ENCODE peak calls at places on chromosomes 2 and 18, in seven cellular contexts. Z is nephron progenitor cell, F is caudate nucleus, U is fibroblast of pulmonary artery, L is lower lobe of right lung, Q is SJSA1, B is GM23248. I is an unnamed sample.

GRCh38 chr2:221517362-221518121 is 54.6 kb downstream of the EPHA4 start:
- DNase-seq in B (peak; percentile 88), F (no peak), U (peak; percentile 42), L (peak; percentile 85), Z (no peak), Q (peak; percentile 66), I (no peak)

GRCh38 chr18:8943900-8944870 is 158.3 kb upstream of the NDUFV2 start:
- DNase-seq in Z (no peak), F (no peak), L (no peak), U (peak; percentile 69), Q (no peak), B (peak; percentile 81), I (no peak)

GRCh38 chr2:190996338-190996946 is 17.5 kb downstream of the STAT1 start:
- DNase-seq in L (peak; percentile 39), Z (no peak), Q (peak; percentile 57), B (peak; percentile 59), F (no peak), U (peak; percentile 56), I (no peak)

GRCh38 chr2:179265082-179265575 is 497 bp upstream of the SESTD1 start:
- DNase-seq in F (no peak), L (no peak), Q (no peak), B (peak; percentile 90), U (peak; percentile 72), Z (no peak), I (no peak)

GRCh38 chr18:21897811-21898210 is 157.2 kb downstream of the MIB1 start:
- DNase-seq in Z (peak; percentile 68), B (peak; percentile 65), F (no peak), U (peak; percentile 61), L (no peak), Q (no peak), I (no peak)

GRCh38 chr2:237322564-237322963 is 91.4 kb downstream of the COL6A3 start:
- DNase-seq in Z (no peak), L (no peak), B (peak; percentile 40), F (no peak), U (no peak), Q (no peak), I (no peak)

GRCh38 chr18:13520306-13520705 is 206.1 kb downstream of the FAM210A start:
- DNase-seq in L (no peak), U (no peak), F (no peak), Q (no peak), Z (no peak), B (no peak), I (no peak)

GRCh38 chr18:77015176-77015575 is 117.4 kb downstream of the MBP start:
- DNase-seq in B (no peak), Z (no peak), F (no peak), L (no peak), Q (no peak), U (no peak), I (no peak)

GRCh38 chr18:8562914-8563313 is 46.3 kb upstream of the RAB12 start:
- DNase-seq in Z (no peak), U (no peak), F (no peak), Q (no peak), B (no peak), L (no peak), I (no peak)

GRCh38 chr18:62288669-62289016 is 36.5 kb upstream of the TNFRSF11A start:
- DNase-seq in Z (no peak), B (no peak), U (no peak), Q (no peak), L (no peak), F (no peak), I (no peak)

GRCh38 chr18:27994571-27994970 is 182.4 kb downstream of the CDH2 start:
- DNase-seq in L (no peak), U (no peak), F (no peak), B (no peak), Q (no peak), Z (no peak), I (no peak)

GRCh38 chr2:118251427-118251826 is 163.2 kb downstream of the INSIG2 start:
- DNase-seq in Z (no peak), L (no peak), Q (peak; percentile 67), U (no peak), B (peak; percentile 79), F (no peak), I (no peak)

GRCh38 chr2:218019411-218020060 is 16.7 kb upstream of the TNS1 start:
- DNase-seq in F (no peak), L (no peak), B (no peak), U (no peak), Q (no peak), Z (no peak), I (no peak)

GRCh38 chr2:229218329-229218921 is 52.7 kb downstream of the PID1 start:
- DNase-seq in F (no peak), L (no peak), Q (no peak), U (no peak), B (no peak), Z (no peak), I (no peak)

GRCh38 chr18:55534996-55535395 is 53.0 kb downstream of the TCF4 start:
- DNase-seq in F (no peak), B (no peak), Z (no peak), U (no peak), Q (no peak), L (no peak), I (no peak)

GRCh38 chr2:140502951-140503630 is 1627.7 kb downstream of the LRP1B start:
- DNase-seq in L (no peak), F (no peak), Z (no peak), Q (no peak), U (peak; percentile 82), B (peak; percentile 89), I (no peak)

GRCh38 chr2:40315684-40316083 is 136.2 kb downstream of the SLC8A1 start:
- DNase-seq in U (peak; percentile 74), B (peak; percentile 82), L (no peak), Z (no peak), Q (no peak), F (no peak), I (no peak)

GRCh38 chr2:68742638-68743037 is 8.0 kb downstream of the ARHGAP25 start:
- DNase-seq in U (no peak), Q (no peak), F (no peak), L (no peak), Z (no peak), B (no peak), I (no peak)

GRCh38 chr18:58668211-58668610 is 3.1 kb upstream of the MALT1 start:
- DNase-seq in Q (no peak), L (no peak), U (no peak), F (no peak), B (peak; percentile 23), Z (no peak), I (no peak)

GRCh38 chr2:98914713-98915580 is 21.1 kb downstream of the CRACDL start:
- DNase-seq in F (no peak), L (no peak), B (no peak), Q (no peak), Z (no peak), U (no peak), I (no peak)

GRCh38 chr2:64273524-64274398 is 129.5 kb upstream of the PELI1 start:
- DNase-seq in Q (peak; percentile 48), B (peak; percentile 98), U (peak; percentile 91), L (no peak), Z (no peak), F (no peak), I (no peak)

GRCh38 chr2:12008425-12009061 is 262.1 kb downstream of the LPIN1 start:
- DNase-seq in B (peak; percentile 28), Z (no peak), L (no peak), U (peak; percentile 28), F (no peak), Q (no peak), I (no peak)

GRCh38 chr2:22952671-22953070 is 432.3 kb upstream of the KLHL29 start:
- DNase-seq in B (no peak), Q (no peak), Z (no peak), L (no peak), U (no peak), F (no peak), I (no peak)

GRCh38 chr2:149393647-149394046 is 63.3 kb downstream of the LYPD6 start:
- DNase-seq in F (no peak), U (no peak), Z (no peak), Q (no peak), B (no peak), L (no peak), I (no peak)

I was measured in posterior cingulate gyrus.